ENCODE peak calls at places on chromosomes 2 and 18, in nine cellular contexts. One of them, this sample, is unnamed. For H3K27me3 and H3K4me1, the result is how much of the 10 kb centered on the place peaks cover.

GRCh38 chr2:231929961-231930600 is 3.9 kb upstream of the NPPC start:
- DNase-seq in spleen: peak
- DNase-seq in tibial nerve: no peak
- DNase-seq in esophagus muscularis mucosa: peak
- DNase-seq in body of pancreas: no peak
- DNase-seq in sigmoid colon: peak
- DNase-seq in upper lobe of left lung: peak
- DNase-seq in Peyer's patch: no peak
- DNase-seq in ovary: no peak
- DNase-seq in this sample: no peak

GRCh38 chr2:236400594-236401360 is 136.6 kb upstream of the ASB18 start:
- DNase-seq in spleen: no peak
- DNase-seq in tibial nerve: no peak
- DNase-seq in esophagus muscularis mucosa: peak
- DNase-seq in body of pancreas: no peak
- DNase-seq in sigmoid colon: no peak
- DNase-seq in upper lobe of left lung: peak
- DNase-seq in Peyer's patch: no peak
- DNase-seq in ovary: no peak
- DNase-seq in this sample: no peak

GRCh38 chr2:19358242-19359020 is at the start of gene OSR1:
- DNase-seq in spleen: peak
- DNase-seq in tibial nerve: no peak
- DNase-seq in esophagus muscularis mucosa: peak
- DNase-seq in body of pancreas: peak
- DNase-seq in sigmoid colon: peak
- DNase-seq in upper lobe of left lung: peak
- DNase-seq in Peyer's patch: peak
- DNase-seq in ovary: peak
- DNase-seq in this sample: peak

GRCh38 chr2:172087780-172088244 is 2.5 kb downstream of the DLX1 start:
- DNase-seq in spleen: no peak
- DNase-seq in tibial nerve: no peak
- DNase-seq in esophagus muscularis mucosa: peak
- DNase-seq in body of pancreas: no peak
- DNase-seq in sigmoid colon: no peak
- DNase-seq in upper lobe of left lung: peak
- DNase-seq in Peyer's patch: no peak
- DNase-seq in ovary: no peak
- DNase-seq in this sample: no peak

GRCh38 chr18:36818652-36819051 is 10.2 kb downstream of the TPGS2 start:
- DNase-seq in spleen: no peak
- DNase-seq in tibial nerve: no peak
- DNase-seq in esophagus muscularis mucosa: no peak
- DNase-seq in body of pancreas: peak
- DNase-seq in sigmoid colon: no peak
- DNase-seq in upper lobe of left lung: no peak
- DNase-seq in Peyer's patch: no peak
- DNase-seq in ovary: no peak
- DNase-seq in this sample: no peak

GRCh38 chr2:60556998-60557955 is 3.8 kb upstream of the BCL11A start:
- DNase-seq in spleen: no peak
- DNase-seq in tibial nerve: no peak
- DNase-seq in esophagus muscularis mucosa: no peak
- DNase-seq in body of pancreas: no peak
- DNase-seq in sigmoid colon: no peak
- DNase-seq in upper lobe of left lung: peak
- DNase-seq in Peyer's patch: no peak
- DNase-seq in ovary: no peak
- DNase-seq in this sample: no peak

GRCh38 chr2:145332210-145332609 is 812.3 kb upstream of the ZEB2 start:
- DNase-seq in spleen: no peak
- DNase-seq in tibial nerve: no peak
- DNase-seq in esophagus muscularis mucosa: no peak
- DNase-seq in body of pancreas: no peak
- DNase-seq in sigmoid colon: no peak
- DNase-seq in upper lobe of left lung: no peak
- DNase-seq in Peyer's patch: no peak
- DNase-seq in ovary: no peak
- DNase-seq in this sample: no peak

GRCh38 chr2:39913648-39914456 is 134.8 kb upstream of the THUMPD2 start:
- DNase-seq in spleen: no peak
- DNase-seq in tibial nerve: no peak
- DNase-seq in esophagus muscularis mucosa: no peak
- DNase-seq in body of pancreas: peak
- DNase-seq in sigmoid colon: no peak
- DNase-seq in upper lobe of left lung: no peak
- DNase-seq in Peyer's patch: no peak
- DNase-seq in ovary: no peak
- DNase-seq in this sample: no peak

GRCh38 chr2:235592430-235592829 is 98.6 kb downstream of the AGAP1 start:
- DNase-seq in spleen: peak
- DNase-seq in tibial nerve: no peak
- DNase-seq in esophagus muscularis mucosa: no peak
- DNase-seq in body of pancreas: no peak
- DNase-seq in sigmoid colon: no peak
- DNase-seq in upper lobe of left lung: no peak
- DNase-seq in Peyer's patch: no peak
- DNase-seq in ovary: no peak
- DNase-seq in this sample: no peak

GRCh38 chr18:77099501-77100370 is 32.8 kb downstream of the MBP start:
- DNase-seq in spleen: no peak
- DNase-seq in tibial nerve: no peak
- DNase-seq in esophagus muscularis mucosa: no peak
- DNase-seq in body of pancreas: no peak
- DNase-seq in sigmoid colon: no peak
- DNase-seq in upper lobe of left lung: no peak
- DNase-seq in Peyer's patch: no peak
- DNase-seq in ovary: no peak
- DNase-seq in this sample: no peak

GRCh38 chr2:53473762-53474161 is 293.8 kb upstream of the CHAC2 start:
- DNase-seq in spleen: no peak
- DNase-seq in tibial nerve: no peak
- DNase-seq in esophagus muscularis mucosa: no peak
- DNase-seq in body of pancreas: peak
- DNase-seq in sigmoid colon: no peak
- DNase-seq in upper lobe of left lung: no peak
- DNase-seq in Peyer's patch: no peak
- DNase-seq in ovary: no peak
- DNase-seq in this sample: no peak

GRCh38 chr18:28541276-28541930 is 364.5 kb upstream of the CDH2 start:
- DNase-seq in spleen: no peak
- DNase-seq in tibial nerve: no peak
- DNase-seq in esophagus muscularis mucosa: no peak
- DNase-seq in body of pancreas: no peak
- DNase-seq in sigmoid colon: peak
- DNase-seq in upper lobe of left lung: no peak
- DNase-seq in Peyer's patch: no peak
- DNase-seq in ovary: no peak
- DNase-seq in this sample: no peak

GRCh38 chr2:197909377-197909776 is 105.0 kb downstream of the PLCL1 start:
- DNase-seq in spleen: no peak
- DNase-seq in tibial nerve: no peak
- DNase-seq in esophagus muscularis mucosa: no peak
- DNase-seq in body of pancreas: peak
- DNase-seq in sigmoid colon: no peak
- DNase-seq in upper lobe of left lung: no peak
- DNase-seq in Peyer's patch: no peak
- DNase-seq in ovary: no peak
- DNase-seq in this sample: no peak

GRCh38 chr2:133566967-133567645 is 1.2 kb downstream of the NCKAP5 start:
- DNase-seq in spleen: no peak
- DNase-seq in tibial nerve: peak
- DNase-seq in esophagus muscularis mucosa: no peak
- DNase-seq in body of pancreas: peak
- DNase-seq in sigmoid colon: peak
- DNase-seq in upper lobe of left lung: no peak
- DNase-seq in Peyer's patch: peak
- DNase-seq in ovary: no peak
- DNase-seq in this sample: peak

GRCh38 chr18:77079088-77079487 is 53.5 kb downstream of the MBP start:
- DNase-seq in spleen: no peak
- DNase-seq in tibial nerve: no peak
- DNase-seq in esophagus muscularis mucosa: no peak
- DNase-seq in body of pancreas: no peak
- DNase-seq in sigmoid colon: no peak
- DNase-seq in upper lobe of left lung: no peak
- DNase-seq in Peyer's patch: no peak
- DNase-seq in ovary: no peak
- DNase-seq in this sample: no peak

GRCh38 chr2:64831134-64831976 is 157.8 kb upstream of the SLC1A4 start:
- DNase-seq in spleen: peak
- DNase-seq in tibial nerve: peak
- DNase-seq in esophagus muscularis mucosa: peak
- DNase-seq in body of pancreas: peak
- DNase-seq in sigmoid colon: peak
- DNase-seq in upper lobe of left lung: peak
- DNase-seq in Peyer's patch: peak
- DNase-seq in ovary: no peak
- DNase-seq in this sample: peak
- TF ChIP-seq POLR2A in spleen: no peak
- TF ChIP-seq POLR2A in tibial nerve: no peak
- TF ChIP-seq POLR2A in esophagus muscularis mucosa: no peak
- TF ChIP-seq POLR2A in body of pancreas: no peak
- TF ChIP-seq POLR2A in sigmoid colon: no peak
- TF ChIP-seq POLR2A in upper lobe of left lung: no peak
- TF ChIP-seq POLR2A in Peyer's patch: no peak
- TF ChIP-seq POLR2A in ovary: no peak
- TF ChIP-seq POLR2A in this sample: no peak

GRCh38 chr2:75560022-75560767 is 544 bp downstream of the EVA1A start:
- DNase-seq in spleen: no peak
- DNase-seq in tibial nerve: no peak
- DNase-seq in esophagus muscularis mucosa: peak
- DNase-seq in body of pancreas: peak
- DNase-seq in sigmoid colon: no peak
- DNase-seq in upper lobe of left lung: peak
- DNase-seq in Peyer's patch: peak
- DNase-seq in ovary: peak
- DNase-seq in this sample: no peak

GRCh38 chr2:75557474-75558131 is 3.1 kb downstream of the EVA1A start:
- DNase-seq in spleen: no peak
- DNase-seq in tibial nerve: no peak
- DNase-seq in esophagus muscularis mucosa: peak
- DNase-seq in body of pancreas: no peak
- DNase-seq in sigmoid colon: no peak
- DNase-seq in upper lobe of left lung: no peak
- DNase-seq in Peyer's patch: no peak
- DNase-seq in ovary: no peak
- DNase-seq in this sample: no peak

GRCh38 chr2:75558132-75558530 is 2.6 kb downstream of the EVA1A start:
- DNase-seq in spleen: no peak
- DNase-seq in tibial nerve: no peak
- DNase-seq in esophagus muscularis mucosa: no peak
- DNase-seq in body of pancreas: no peak
- DNase-seq in sigmoid colon: no peak
- DNase-seq in upper lobe of left lung: no peak
- DNase-seq in Peyer's patch: no peak
- DNase-seq in ovary: no peak
- DNase-seq in this sample: no peak

GRCh38 chr2:75559633-75560021 is 1.1 kb downstream of the EVA1A start:
- DNase-seq in spleen: no peak
- DNase-seq in tibial nerve: no peak
- DNase-seq in esophagus muscularis mucosa: peak
- DNase-seq in body of pancreas: no peak
- DNase-seq in sigmoid colon: no peak
- DNase-seq in upper lobe of left lung: no peak
- DNase-seq in Peyer's patch: no peak
- DNase-seq in ovary: no peak
- DNase-seq in this sample: no peak

DNA sequence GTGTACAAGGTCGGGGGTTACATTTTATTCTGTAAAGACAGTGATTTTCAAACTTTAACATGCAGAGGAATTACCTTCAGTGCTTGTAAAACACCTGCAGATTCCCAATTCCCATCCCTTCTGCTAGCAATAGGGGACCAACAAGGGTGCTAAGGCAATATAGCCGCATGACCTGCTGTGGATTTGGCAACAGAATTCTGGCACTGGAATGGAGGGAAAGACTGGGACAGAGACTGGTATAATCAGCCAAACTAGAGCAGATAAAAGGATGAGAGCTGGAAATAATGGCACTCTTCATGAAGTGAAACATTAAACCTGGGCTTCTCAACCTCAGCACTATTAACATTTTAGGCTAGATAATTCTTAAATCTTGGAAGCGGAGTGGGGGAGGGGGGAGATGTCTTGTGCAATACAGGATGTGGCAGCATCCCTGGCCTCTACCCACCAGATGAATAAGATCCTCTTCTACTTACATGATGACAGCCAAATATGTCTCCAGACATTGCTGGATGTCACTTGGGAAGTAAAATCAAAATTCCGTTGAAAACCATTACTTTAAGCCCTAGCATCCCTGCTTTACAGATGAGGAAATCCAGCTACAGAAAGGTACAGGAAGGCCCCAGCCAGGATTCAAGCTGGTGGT is 1.8 kb downstream of the EVA1A start:
- DNase-seq in spleen: no peak
- DNase-seq in tibial nerve: no peak
- DNase-seq in esophagus muscularis mucosa: peak
- DNase-seq in body of pancreas: no peak
- DNase-seq in sigmoid colon: no peak
- DNase-seq in upper lobe of left lung: no peak
- DNase-seq in Peyer's patch: no peak
- DNase-seq in ovary: no peak
- DNase-seq in this sample: no peak
- H3K27me3 ChIP-seq in spleen: under half
- H3K27me3 ChIP-seq in tibial nerve: under half
- H3K27me3 ChIP-seq in esophagus muscularis mucosa: under half
- H3K27me3 ChIP-seq in body of pancreas: under half
- H3K27me3 ChIP-seq in sigmoid colon: under half
- H3K27me3 ChIP-seq in upper lobe of left lung: under half
- H3K27me3 ChIP-seq in Peyer's patch: under half
- H3K27me3 ChIP-seq in ovary: under half
- H3K27me3 ChIP-seq in this sample: under half

DNA sequence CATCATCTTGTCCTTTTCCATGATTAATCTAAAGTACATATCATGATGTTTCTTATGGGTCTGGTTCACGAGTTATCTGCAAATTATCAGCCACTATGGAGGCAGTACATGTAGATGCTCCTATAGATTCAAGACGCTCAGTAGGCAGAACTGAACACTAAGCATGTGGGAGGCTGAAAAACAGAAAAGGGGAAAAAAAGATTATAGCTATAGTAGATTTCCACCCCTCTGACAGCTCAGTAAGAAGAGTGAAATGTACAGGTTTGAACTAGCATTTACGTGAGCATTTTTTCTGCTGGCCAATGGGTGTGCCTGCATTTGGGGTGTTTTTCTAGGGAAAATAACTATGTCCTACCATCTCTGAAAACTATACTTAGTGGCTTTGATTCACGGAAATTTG is 308.9 kb downstream of the ZEB2 start:
- DNase-seq in spleen: no peak
- DNase-seq in tibial nerve: no peak
- DNase-seq in esophagus muscularis mucosa: no peak
- DNase-seq in body of pancreas: no peak
- DNase-seq in sigmoid colon: no peak
- DNase-seq in upper lobe of left lung: no peak
- DNase-seq in Peyer's patch: no peak
- DNase-seq in ovary: no peak
- DNase-seq in this sample: no peak
- H3K4me1 ChIP-seq in spleen: under half
- H3K4me1 ChIP-seq in tibial nerve: under half
- H3K4me1 ChIP-seq in esophagus muscularis mucosa: under half
- H3K4me1 ChIP-seq in body of pancreas: under half
- H3K4me1 ChIP-seq in sigmoid colon: under half
- H3K4me1 ChIP-seq in upper lobe of left lung: under half
- H3K4me1 ChIP-seq in Peyer's patch: under half
- H3K4me1 ChIP-seq in ovary: under half
- H3K4me1 ChIP-seq in this sample: under half

GRCh38 chr2:201116959-201117734 is 1.2 kb downstream of the CFLAR start:
- DNase-seq in spleen: no peak
- DNase-seq in tibial nerve: peak
- DNase-seq in esophagus muscularis mucosa: peak
- DNase-seq in body of pancreas: peak
- DNase-seq in sigmoid colon: peak
- DNase-seq in upper lobe of left lung: no peak
- DNase-seq in Peyer's patch: no peak
- DNase-seq in ovary: peak
- DNase-seq in this sample: peak
- TF ChIP-seq POLR2A in spleen: no peak
- TF ChIP-seq POLR2A in tibial nerve: no peak
- TF ChIP-seq POLR2A in esophagus muscularis mucosa: no peak
- TF ChIP-seq POLR2A in body of pancreas: peak
- TF ChIP-seq POLR2A in sigmoid colon: peak
- TF ChIP-seq POLR2A in upper lobe of left lung: peak
- TF ChIP-seq POLR2A in Peyer's patch: peak
- TF ChIP-seq POLR2A in ovary: no peak
- TF ChIP-seq POLR2A in this sample: peak

This sample was measured in adrenal gland.